ENCODE peak calls at places on chromosomes 11 and 22, in four cellular contexts. R is bronchial epithelial cell, C is right atrium auricular region, A is GM06990. L is an unnamed sample.

GRCh38 chr11:43278302-43278956 is 33.4 kb upstream of the API5 start:
- DNase-seq in R (peak; percentile 10), C (no peak), A (no peak), L (no peak)

GRCh38 chr22:50206599-50206998 is 5.8 kb downstream of the SELENOO start:
- DNase-seq in R (no peak), C (peak; percentile 87), A (no peak), L (no peak)

GRCh38 chr11:16902182-16902581 is 112.0 kb downstream of the PLEKHA7 start:
- DNase-seq in R (peak; percentile 99), C (no peak), A (peak; percentile 76), L (no peak)

GRCh38 chr11:72782081-72782920 is 11.5 kb downstream of the STARD10 start:
- DNase-seq in R (no peak), C (no peak), A (no peak), L (no peak)

GRCh38 chr22:20015971-20016733 is 471 bp downstream of the ARVCF start:
- DNase-seq in R (no peak), C (no peak), A (no peak), L (no peak)

GRCh38 chr22:35846804-35847203 is 129.1 kb downstream of the APOL5 start:
- DNase-seq in R (no peak), C (no peak), A (no peak), L (no peak)

GRCh38 chr22:49882519-49883293 is 29.1 kb downstream of the ZBED4 start:
- DNase-seq in R (no peak), C (no peak), A (no peak), L (no peak)

GRCh38 chr22:46581580-46582244 is 38.5 kb upstream of the GRAMD4 start:
- DNase-seq in R (no peak), C (no peak), A (no peak), L (no peak)

GRCh38 chr11:32088117-32088941 is 2.5 kb upstream of the RCN1 start:
- DNase-seq in R (peak; percentile 85), C (peak; percentile 83), A (no peak), L (no peak)

GRCh38 chr11:56910046-56910753 is 78.5 kb upstream of the OR5AK2 start:
- DNase-seq in R (peak; percentile 69), C (no peak), A (no peak), L (no peak)

GRCh38 chr11:43504316-43504950 is 145.7 kb downstream of the TTC17 start:
- DNase-seq in R (peak; percentile 33), C (no peak), A (no peak), L (no peak)

GRCh38 chr22:43897751-43898261 is 6.0 kb upstream of the PNPLA5 start:
- DNase-seq in R (peak; percentile 77), C (no peak), A (no peak), L (no peak)

GRCh38 chr11:28383471-28383870 is 275.3 kb downstream of the METTL15 start:
- DNase-seq in R (no peak), C (no peak), A (no peak), L (no peak)

GRCh38 chr22:22432937-22433336 is 75.6 kb downstream of the ZNF280B start:
- DNase-seq in R (no peak), C (no peak), A (no peak), L (no peak)

GRCh38 chr11:78030429-78031325 is 7.6 kb upstream of the KCTD14 start:
- DNase-seq in R (no peak), C (no peak), A (no peak), L (no peak)

GRCh38 chr11:23765862-23766261 is 731.0 kb upstream of the LUZP2 start:
- DNase-seq in R (peak; percentile 27), C (no peak), A (no peak), L (no peak)

GRCh38 chr11:130449996-130450419 is 1.6 kb downstream of the ADAMTS15 start:
- DNase-seq in R (no peak), C (peak; percentile 95), A (no peak), L (peak; percentile 83)

GRCh38 chr22:49164773-49165320 is 662.8 kb downstream of the BRD1 start:
- DNase-seq in R (no peak), C (no peak), A (no peak), L (no peak)

GRCh38 chr11:73087730-73088129 is 54.4 kb downstream of the FCHSD2 start:
- DNase-seq in R (peak; percentile 70), C (no peak), A (no peak), L (no peak)

GRCh38 chr11:112525844-112526590 is 265.4 kb upstream of the PLET1 start:
- DNase-seq in R (peak; percentile 47), C (no peak), A (no peak), L (no peak)

GRCh38 chr11:64089493-64089892 is 53.8 kb downstream of the FLRT1 start:
- DNase-seq in R (no peak), C (no peak), A (no peak), L (no peak)

GRCh38 chr11:64089915-64090810 is 54.4 kb downstream of the FLRT1 start:
- DNase-seq in R (no peak), C (no peak), A (no peak), L (no peak)

GRCh38 chr11:64092761-64093136 is 57.0 kb downstream of the FLRT1 start:
- DNase-seq in R (no peak), C (no peak), A (no peak), L (no peak)

GRCh38 chr11:64092119-64092760 is 56.5 kb downstream of the FLRT1 start:
- DNase-seq in R (no peak), C (no peak), A (no peak), L (no peak)

DNA sequence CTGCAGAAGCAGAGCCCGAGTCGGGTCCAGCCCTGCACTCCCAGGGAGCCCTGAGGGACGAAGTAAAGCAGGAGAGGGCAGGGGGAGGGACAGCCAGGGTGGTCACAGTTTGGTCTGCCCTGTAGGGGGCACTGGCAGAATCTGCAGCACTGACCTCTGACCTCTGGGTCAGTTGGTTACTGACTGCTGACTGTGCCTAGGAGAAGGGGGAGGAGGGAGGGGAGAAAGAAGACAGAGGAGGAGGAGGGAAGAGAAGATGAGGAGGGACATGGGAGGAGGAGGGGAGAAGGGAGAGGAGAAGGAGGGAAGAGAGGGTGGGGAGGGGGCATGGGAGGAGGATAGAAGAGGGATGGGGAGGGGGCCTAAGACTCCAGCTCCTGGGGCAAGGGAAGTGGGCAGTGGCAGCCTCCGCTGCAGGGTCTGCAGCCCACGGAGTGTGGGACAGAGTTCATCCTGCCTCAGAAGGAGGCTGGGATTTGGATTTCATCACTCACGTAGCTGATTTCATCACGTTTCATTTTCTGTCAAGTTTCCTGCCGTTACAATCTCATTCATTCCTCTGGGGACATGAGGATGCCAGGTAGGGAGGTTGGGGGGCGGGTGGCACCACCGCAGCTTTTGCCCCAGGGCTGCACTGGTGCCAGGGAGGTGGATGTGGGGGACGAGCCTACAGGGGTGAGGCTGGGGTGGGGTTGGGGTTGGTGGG is 55.2 kb downstream of the FLRT1 start:
- DNase-seq in R (no peak), C (no peak), A (no peak), L (no peak)
- TF ChIP-seq CTCF in R (peak; percentile 1), C (no peak), A (no peak), L (no peak)

DNA sequence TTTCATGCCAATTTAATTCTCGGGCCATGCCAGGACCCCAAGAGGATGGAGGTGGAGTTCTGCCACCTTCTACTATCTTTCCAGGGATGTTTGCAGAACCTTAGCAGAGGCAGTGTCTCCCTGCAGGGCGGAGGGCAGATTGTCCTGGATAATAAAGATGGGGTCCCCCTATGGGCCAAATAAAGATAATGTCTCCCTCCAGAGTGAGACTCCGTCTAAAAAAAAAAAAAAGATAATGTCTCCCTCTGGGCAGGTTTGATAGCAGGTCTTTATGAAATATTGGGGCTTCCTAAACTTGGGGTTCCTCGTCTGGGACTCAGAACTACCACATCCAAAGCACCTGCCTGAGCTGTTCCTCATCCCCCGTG is 27.2 kb upstream of the SYT8 start:
- DNase-seq in R (no peak), C (no peak), A (no peak), L (no peak)
- TF ChIP-seq CTCF in R (no peak), C (no peak), A (peak; percentile 7), L (peak; percentile 38)

GRCh38 chr11:45556851-45557707 is 108.3 kb downstream of the CHST1 start:
- DNase-seq in R (peak; percentile 9), C (no peak), A (no peak), L (no peak)

GRCh38 chr11:45565589-45565988 is 99.8 kb downstream of the CHST1 start:
- DNase-seq in R (no peak), C (no peak), A (no peak), L (no peak)

GRCh38 chr11:45563801-45564200 is 101.6 kb downstream of the CHST1 start:
- DNase-seq in R (no peak), C (no peak), A (no peak), L (no peak)

GRCh38 chr11:45560935-45561330 is 104.5 kb downstream of the CHST1 start:
- DNase-seq in R (no peak), C (no peak), A (no peak), L (no peak)

DNA sequence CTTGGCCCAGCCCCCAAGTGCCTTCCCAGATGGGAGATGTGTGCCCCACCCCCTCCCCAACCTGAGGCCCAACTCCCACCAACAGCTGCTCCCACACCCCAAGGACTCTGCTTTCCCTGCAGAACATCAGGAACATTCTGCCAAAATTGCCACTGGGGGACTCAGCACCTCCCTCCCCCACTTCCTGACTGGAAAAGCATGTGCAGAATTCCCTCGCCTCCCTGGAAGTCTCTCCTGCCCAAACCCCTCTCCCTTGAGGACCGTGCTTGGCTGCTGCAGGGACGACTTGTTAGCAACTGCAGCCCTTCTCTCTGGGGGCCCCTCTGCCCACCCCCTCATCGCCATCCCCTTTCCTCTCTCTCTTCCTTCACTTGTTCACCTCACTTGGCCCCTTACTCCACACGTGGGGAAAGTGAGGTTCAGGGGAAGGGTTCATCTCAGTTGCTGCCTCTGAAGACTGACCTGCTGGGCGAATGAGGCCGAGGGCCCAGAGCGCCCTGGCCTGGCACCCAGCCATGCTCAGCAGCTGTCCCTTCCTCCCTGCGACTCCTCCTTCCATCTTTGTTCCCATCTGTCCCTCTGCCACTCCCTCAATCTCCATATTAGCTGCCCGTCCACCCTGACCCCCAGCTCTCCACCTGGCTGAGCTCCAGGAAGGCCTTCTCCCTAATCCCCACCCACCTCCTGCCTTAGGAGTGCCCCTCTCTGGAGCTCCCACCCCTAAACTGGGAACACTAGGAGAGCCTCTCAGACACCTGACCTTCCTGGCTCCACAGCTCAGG is 105.1 kb downstream of the CHST1 start:
- DNase-seq in R (no peak), C (no peak), A (no peak), L (no peak)
- TF ChIP-seq CTCF in R (no peak), C (no peak), A (no peak), L (no peak)

DNA sequence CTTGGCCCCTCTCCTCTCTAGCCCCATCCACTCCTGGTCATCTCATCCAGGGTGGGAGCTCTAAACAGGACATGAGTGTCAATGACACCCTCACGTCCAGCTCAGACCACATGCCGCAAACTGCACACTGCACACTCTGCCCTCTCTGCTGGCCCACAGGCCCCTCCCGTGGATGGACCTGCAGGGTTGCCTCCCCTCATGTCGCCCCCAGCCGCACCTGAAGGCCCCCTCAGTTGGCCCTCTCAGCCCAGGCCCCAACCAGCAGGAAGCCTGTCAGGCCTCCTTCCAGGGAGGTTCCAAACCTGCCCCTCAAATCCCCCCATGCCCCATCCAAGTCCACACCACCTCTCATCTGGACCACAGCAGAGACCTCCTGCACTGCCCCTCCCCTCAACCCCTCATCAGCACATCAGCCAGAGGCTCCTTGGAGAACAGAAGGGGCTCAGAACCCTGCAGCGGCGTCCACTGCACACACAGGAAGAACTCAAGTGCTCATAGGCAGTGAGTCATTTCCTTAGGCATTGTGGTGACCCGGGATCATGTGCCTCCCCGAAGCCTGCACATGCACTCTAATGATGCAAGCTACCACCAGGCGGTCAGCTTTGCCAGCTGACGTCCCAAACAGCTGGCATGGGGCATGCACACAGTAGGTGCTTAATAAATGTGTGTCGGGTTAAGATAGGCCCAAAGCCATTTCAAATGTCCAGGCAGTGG is 12.9 kb upstream of the CDKN1C start:
- DNase-seq in R (peak; percentile 83), C (peak; percentile 84), A (no peak), L (no peak)
- TF ChIP-seq CTCF in R (no peak), C (no peak), A (no peak), L (no peak)

GRCh38 chr11:91261513-91261912 is 963.1 kb upstream of the FAT3 start:
- DNase-seq in R (no peak), C (no peak), A (no peak), L (no peak)
- TF ChIP-seq CTCF in R (no peak), C (no peak), A (peak; percentile 34), L (peak; percentile 48)

GRCh38 chr11:47233989-47234668 is 14.5 kb downstream of the ACP2 start:
- DNase-seq in R (peak; percentile 72), C (no peak), A (no peak), L (no peak)
- TF ChIP-seq CTCF in R (peak; percentile 30), C (peak; percentile 14), A (peak; percentile 9), L (peak; percentile 32)